ENCODE peak calls at places on chromosomes 11 and 22, in eight cellular contexts. One of them, this sample, is unnamed.

GRCh38 chr11:8093931-8094575 is 13.0 kb downstream of the TUB start:
- DNase-seq in DMS79 treated with DMSO at 0.1 percent for 48 hours: no peak
- DNase-seq in activated CD4-positive, alpha-beta T cell treated with anti-CD3 and anti-CD28 coated beads for 24 hours: no peak
- DNase-seq in lower lobe of right lung: no peak
- DNase-seq in cardiac septum: peak
- DNase-seq in iPS DF 6.9: no peak
- DNase-seq in stimulated activated CD4-positive, alpha-beta T cell treated with anti-CD3 and anti-CD28 coated beads, TNF-alpha, amount 100 ng/mL, for 24 hours: no peak
- DNase-seq in OCI-M1: no peak
- DNase-seq in this sample: no peak

GRCh38 chr11:11975201-11976092 is 33.0 kb downstream of the DKK3 start:
- DNase-seq in cardiac septum: peak
- DNase-seq in iPS DF 6.9: no peak
- DNase-seq in stimulated activated CD4-positive, alpha-beta T cell treated with anti-CD3 and anti-CD28 coated beads, TNF-alpha, amount 100 ng/mL, for 24 hours: no peak
- DNase-seq in lower lobe of right lung: no peak
- DNase-seq in DMS79 treated with DMSO at 0.1 percent for 48 hours: no peak
- DNase-seq in OCI-M1: no peak
- DNase-seq in activated CD4-positive, alpha-beta T cell treated with anti-CD3 and anti-CD28 coated beads for 24 hours: no peak
- DNase-seq in this sample: no peak

GRCh38 chr11:119484741-119485605 is 62.0 kb upstream of the THY1 start:
- DNase-seq in iPS DF 6.9: no peak
- DNase-seq in cardiac septum: peak
- DNase-seq in DMS79 treated with DMSO at 0.1 percent for 48 hours: no peak
- DNase-seq in stimulated activated CD4-positive, alpha-beta T cell treated with anti-CD3 and anti-CD28 coated beads, TNF-alpha, amount 100 ng/mL, for 24 hours: no peak
- DNase-seq in OCI-M1: no peak
- DNase-seq in activated CD4-positive, alpha-beta T cell treated with anti-CD3 and anti-CD28 coated beads for 24 hours: no peak
- DNase-seq in lower lobe of right lung: no peak
- DNase-seq in this sample: no peak

GRCh38 chr11:17077240-17077519 is 287 bp downstream of the RPS13 start:
- DNase-seq in OCI-M1: no peak
- DNase-seq in DMS79 treated with DMSO at 0.1 percent for 48 hours: no peak
- DNase-seq in activated CD4-positive, alpha-beta T cell treated with anti-CD3 and anti-CD28 coated beads for 24 hours: no peak
- DNase-seq in iPS DF 6.9: no peak
- DNase-seq in lower lobe of right lung: no peak
- DNase-seq in cardiac septum: no peak
- DNase-seq in stimulated activated CD4-positive, alpha-beta T cell treated with anti-CD3 and anti-CD28 coated beads, TNF-alpha, amount 100 ng/mL, for 24 hours: no peak
- DNase-seq in this sample: no peak

GRCh38 chr22:44658371-44658953 is 43.5 kb upstream of the PRR5 start:
- DNase-seq in iPS DF 6.9: no peak
- DNase-seq in cardiac septum: no peak
- DNase-seq in DMS79 treated with DMSO at 0.1 percent for 48 hours: no peak
- DNase-seq in activated CD4-positive, alpha-beta T cell treated with anti-CD3 and anti-CD28 coated beads for 24 hours: no peak
- DNase-seq in lower lobe of right lung: peak
- DNase-seq in OCI-M1: no peak
- DNase-seq in stimulated activated CD4-positive, alpha-beta T cell treated with anti-CD3 and anti-CD28 coated beads, TNF-alpha, amount 100 ng/mL, for 24 hours: no peak
- DNase-seq in this sample: peak

GRCh38 chr11:128379587-128380279 is 207.6 kb downstream of the ETS1 start:
- DNase-seq in activated CD4-positive, alpha-beta T cell treated with anti-CD3 and anti-CD28 coated beads for 24 hours: no peak
- DNase-seq in DMS79 treated with DMSO at 0.1 percent for 48 hours: no peak
- DNase-seq in OCI-M1: no peak
- DNase-seq in cardiac septum: no peak
- DNase-seq in iPS DF 6.9: no peak
- DNase-seq in stimulated activated CD4-positive, alpha-beta T cell treated with anti-CD3 and anti-CD28 coated beads, TNF-alpha, amount 100 ng/mL, for 24 hours: no peak
- DNase-seq in lower lobe of right lung: no peak
- DNase-seq in this sample: no peak

GRCh38 chr22:47328550-47329243 is 566.2 kb downstream of the TBC1D22A start:
- DNase-seq in cardiac septum: no peak
- DNase-seq in stimulated activated CD4-positive, alpha-beta T cell treated with anti-CD3 and anti-CD28 coated beads, TNF-alpha, amount 100 ng/mL, for 24 hours: no peak
- DNase-seq in activated CD4-positive, alpha-beta T cell treated with anti-CD3 and anti-CD28 coated beads for 24 hours: no peak
- DNase-seq in lower lobe of right lung: no peak
- DNase-seq in iPS DF 6.9: no peak
- DNase-seq in OCI-M1: peak
- DNase-seq in DMS79 treated with DMSO at 0.1 percent for 48 hours: no peak
- DNase-seq in this sample: no peak

GRCh38 chr11:94740083-94740974 is 27.8 kb upstream of the AMOTL1 start:
- DNase-seq in DMS79 treated with DMSO at 0.1 percent for 48 hours: peak
- DNase-seq in cardiac septum: no peak
- DNase-seq in stimulated activated CD4-positive, alpha-beta T cell treated with anti-CD3 and anti-CD28 coated beads, TNF-alpha, amount 100 ng/mL, for 24 hours: no peak
- DNase-seq in activated CD4-positive, alpha-beta T cell treated with anti-CD3 and anti-CD28 coated beads for 24 hours: no peak
- DNase-seq in iPS DF 6.9: no peak
- DNase-seq in lower lobe of right lung: peak
- DNase-seq in OCI-M1: no peak
- DNase-seq in this sample: peak

GRCh38 chr22:46754826-46755225 is 7.6 kb upstream of the TBC1D22A start:
- DNase-seq in activated CD4-positive, alpha-beta T cell treated with anti-CD3 and anti-CD28 coated beads for 24 hours: no peak
- DNase-seq in OCI-M1: no peak
- DNase-seq in cardiac septum: no peak
- DNase-seq in lower lobe of right lung: no peak
- DNase-seq in iPS DF 6.9: no peak
- DNase-seq in DMS79 treated with DMSO at 0.1 percent for 48 hours: no peak
- DNase-seq in stimulated activated CD4-positive, alpha-beta T cell treated with anti-CD3 and anti-CD28 coated beads, TNF-alpha, amount 100 ng/mL, for 24 hours: no peak
- DNase-seq in this sample: no peak

GRCh38 chr22:27723708-27724107 is 77.8 kb downstream of the MN1 start:
- DNase-seq in cardiac septum: peak
- DNase-seq in lower lobe of right lung: no peak
- DNase-seq in OCI-M1: peak
- DNase-seq in activated CD4-positive, alpha-beta T cell treated with anti-CD3 and anti-CD28 coated beads for 24 hours: no peak
- DNase-seq in iPS DF 6.9: no peak
- DNase-seq in stimulated activated CD4-positive, alpha-beta T cell treated with anti-CD3 and anti-CD28 coated beads, TNF-alpha, amount 100 ng/mL, for 24 hours: no peak
- DNase-seq in DMS79 treated with DMSO at 0.1 percent for 48 hours: no peak
- DNase-seq in this sample: no peak

GRCh38 chr11:82703796-82704195 is 29.9 kb downstream of the FAM181B start:
- DNase-seq in stimulated activated CD4-positive, alpha-beta T cell treated with anti-CD3 and anti-CD28 coated beads, TNF-alpha, amount 100 ng/mL, for 24 hours: no peak
- DNase-seq in cardiac septum: no peak
- DNase-seq in iPS DF 6.9: no peak
- DNase-seq in activated CD4-positive, alpha-beta T cell treated with anti-CD3 and anti-CD28 coated beads for 24 hours: no peak
- DNase-seq in lower lobe of right lung: no peak
- DNase-seq in OCI-M1: no peak
- DNase-seq in DMS79 treated with DMSO at 0.1 percent for 48 hours: no peak
- DNase-seq in this sample: no peak

GRCh38 chr22:22087854-22088657 is 105.5 kb upstream of the TOP3B start:
- DNase-seq in stimulated activated CD4-positive, alpha-beta T cell treated with anti-CD3 and anti-CD28 coated beads, TNF-alpha, amount 100 ng/mL, for 24 hours: no peak
- DNase-seq in iPS DF 6.9: no peak
- DNase-seq in DMS79 treated with DMSO at 0.1 percent for 48 hours: no peak
- DNase-seq in activated CD4-positive, alpha-beta T cell treated with anti-CD3 and anti-CD28 coated beads for 24 hours: no peak
- DNase-seq in cardiac septum: no peak
- DNase-seq in OCI-M1: no peak
- DNase-seq in lower lobe of right lung: no peak
- DNase-seq in this sample: no peak

GRCh38 chr11:2399488-2400068 is 972 bp upstream of the TSSC4 start:
- DNase-seq in cardiac septum: no peak
- DNase-seq in lower lobe of right lung: no peak
- DNase-seq in stimulated activated CD4-positive, alpha-beta T cell treated with anti-CD3 and anti-CD28 coated beads, TNF-alpha, amount 100 ng/mL, for 24 hours: no peak
- DNase-seq in iPS DF 6.9: no peak
- DNase-seq in activated CD4-positive, alpha-beta T cell treated with anti-CD3 and anti-CD28 coated beads for 24 hours: no peak
- DNase-seq in DMS79 treated with DMSO at 0.1 percent for 48 hours: no peak
- DNase-seq in OCI-M1: peak
- DNase-seq in this sample: no peak

GRCh38 chr11:128261011-128261421 is 326.3 kb downstream of the ETS1 start:
- DNase-seq in OCI-M1: no peak
- DNase-seq in activated CD4-positive, alpha-beta T cell treated with anti-CD3 and anti-CD28 coated beads for 24 hours: no peak
- DNase-seq in lower lobe of right lung: no peak
- DNase-seq in iPS DF 6.9: no peak
- DNase-seq in DMS79 treated with DMSO at 0.1 percent for 48 hours: no peak
- DNase-seq in cardiac septum: no peak
- DNase-seq in stimulated activated CD4-positive, alpha-beta T cell treated with anti-CD3 and anti-CD28 coated beads, TNF-alpha, amount 100 ng/mL, for 24 hours: no peak
- DNase-seq in this sample: no peak

GRCh38 chr22:47164514-47165337 is 402.3 kb downstream of the TBC1D22A start:
- DNase-seq in iPS DF 6.9: no peak
- DNase-seq in lower lobe of right lung: peak
- DNase-seq in stimulated activated CD4-positive, alpha-beta T cell treated with anti-CD3 and anti-CD28 coated beads, TNF-alpha, amount 100 ng/mL, for 24 hours: no peak
- DNase-seq in DMS79 treated with DMSO at 0.1 percent for 48 hours: no peak
- DNase-seq in cardiac septum: peak
- DNase-seq in OCI-M1: no peak
- DNase-seq in activated CD4-positive, alpha-beta T cell treated with anti-CD3 and anti-CD28 coated beads for 24 hours: no peak
- DNase-seq in this sample: no peak

GRCh38 chr11:70881948-70882715 is 370.2 kb downstream of the SHANK2 start:
- DNase-seq in iPS DF 6.9: no peak
- DNase-seq in stimulated activated CD4-positive, alpha-beta T cell treated with anti-CD3 and anti-CD28 coated beads, TNF-alpha, amount 100 ng/mL, for 24 hours: no peak
- DNase-seq in DMS79 treated with DMSO at 0.1 percent for 48 hours: no peak
- DNase-seq in OCI-M1: no peak
- DNase-seq in cardiac septum: no peak
- DNase-seq in lower lobe of right lung: no peak
- DNase-seq in activated CD4-positive, alpha-beta T cell treated with anti-CD3 and anti-CD28 coated beads for 24 hours: no peak
- DNase-seq in this sample: no peak

GRCh38 chr22:27088026-27088425 is 430.6 kb downstream of the MIAT start:
- DNase-seq in lower lobe of right lung: no peak
- DNase-seq in stimulated activated CD4-positive, alpha-beta T cell treated with anti-CD3 and anti-CD28 coated beads, TNF-alpha, amount 100 ng/mL, for 24 hours: no peak
- DNase-seq in iPS DF 6.9: no peak
- DNase-seq in OCI-M1: no peak
- DNase-seq in activated CD4-positive, alpha-beta T cell treated with anti-CD3 and anti-CD28 coated beads for 24 hours: no peak
- DNase-seq in DMS79 treated with DMSO at 0.1 percent for 48 hours: no peak
- DNase-seq in cardiac septum: no peak
- DNase-seq in this sample: no peak

GRCh38 chr11:67057410-67057757 is 737 bp downstream of the RHOD start:
- DNase-seq in DMS79 treated with DMSO at 0.1 percent for 48 hours: no peak
- DNase-seq in iPS DF 6.9: no peak
- DNase-seq in stimulated activated CD4-positive, alpha-beta T cell treated with anti-CD3 and anti-CD28 coated beads, TNF-alpha, amount 100 ng/mL, for 24 hours: no peak
- DNase-seq in cardiac septum: no peak
- DNase-seq in lower lobe of right lung: no peak
- DNase-seq in OCI-M1: no peak
- DNase-seq in activated CD4-positive, alpha-beta T cell treated with anti-CD3 and anti-CD28 coated beads for 24 hours: no peak
- DNase-seq in this sample: no peak

GRCh38 chr11:112042161-112042960 is 17.2 kb downstream of the DLAT start:
- DNase-seq in stimulated activated CD4-positive, alpha-beta T cell treated with anti-CD3 and anti-CD28 coated beads, TNF-alpha, amount 100 ng/mL, for 24 hours: no peak
- DNase-seq in OCI-M1: peak
- DNase-seq in lower lobe of right lung: no peak
- DNase-seq in iPS DF 6.9: no peak
- DNase-seq in activated CD4-positive, alpha-beta T cell treated with anti-CD3 and anti-CD28 coated beads for 24 hours: no peak
- DNase-seq in DMS79 treated with DMSO at 0.1 percent for 48 hours: no peak
- DNase-seq in cardiac septum: no peak
- DNase-seq in this sample: no peak

GRCh38 chr11:59611570-59612565 is 3.7 kb downstream of the OSBP start:
- DNase-seq in cardiac septum: no peak
- DNase-seq in DMS79 treated with DMSO at 0.1 percent for 48 hours: peak
- DNase-seq in lower lobe of right lung: no peak
- DNase-seq in iPS DF 6.9: no peak
- DNase-seq in activated CD4-positive, alpha-beta T cell treated with anti-CD3 and anti-CD28 coated beads for 24 hours: no peak
- DNase-seq in stimulated activated CD4-positive, alpha-beta T cell treated with anti-CD3 and anti-CD28 coated beads, TNF-alpha, amount 100 ng/mL, for 24 hours: no peak
- DNase-seq in OCI-M1: no peak
- DNase-seq in this sample: no peak

GRCh38 chr22:50408311-50408710 is 65.2 kb downstream of the PPP6R2 start:
- DNase-seq in iPS DF 6.9: no peak
- DNase-seq in DMS79 treated with DMSO at 0.1 percent for 48 hours: no peak
- DNase-seq in stimulated activated CD4-positive, alpha-beta T cell treated with anti-CD3 and anti-CD28 coated beads, TNF-alpha, amount 100 ng/mL, for 24 hours: no peak
- DNase-seq in lower lobe of right lung: no peak
- DNase-seq in activated CD4-positive, alpha-beta T cell treated with anti-CD3 and anti-CD28 coated beads for 24 hours: no peak
- DNase-seq in cardiac septum: no peak
- DNase-seq in OCI-M1: no peak
- DNase-seq in this sample: no peak

GRCh38 chr11:84866922-84867321 is 760.2 kb downstream of the DLG2 start:
- DNase-seq in iPS DF 6.9: no peak
- DNase-seq in stimulated activated CD4-positive, alpha-beta T cell treated with anti-CD3 and anti-CD28 coated beads, TNF-alpha, amount 100 ng/mL, for 24 hours: no peak
- DNase-seq in activated CD4-positive, alpha-beta T cell treated with anti-CD3 and anti-CD28 coated beads for 24 hours: no peak
- DNase-seq in lower lobe of right lung: no peak
- DNase-seq in cardiac septum: no peak
- DNase-seq in OCI-M1: no peak
- DNase-seq in DMS79 treated with DMSO at 0.1 percent for 48 hours: no peak
- DNase-seq in this sample: no peak

GRCh38 chr11:27610287-27610686 is 90.0 kb downstream of the BDNF start:
- DNase-seq in cardiac septum: no peak
- DNase-seq in iPS DF 6.9: no peak
- DNase-seq in stimulated activated CD4-positive, alpha-beta T cell treated with anti-CD3 and anti-CD28 coated beads, TNF-alpha, amount 100 ng/mL, for 24 hours: no peak
- DNase-seq in DMS79 treated with DMSO at 0.1 percent for 48 hours: no peak
- DNase-seq in lower lobe of right lung: no peak
- DNase-seq in OCI-M1: no peak
- DNase-seq in activated CD4-positive, alpha-beta T cell treated with anti-CD3 and anti-CD28 coated beads for 24 hours: no peak
- DNase-seq in this sample: no peak

GRCh38 chr11:68673291-68673930 is 10.9 kb upstream of the GAL start:
- DNase-seq in DMS79 treated with DMSO at 0.1 percent for 48 hours: peak
- DNase-seq in cardiac septum: no peak
- DNase-seq in OCI-M1: peak
- DNase-seq in stimulated activated CD4-positive, alpha-beta T cell treated with anti-CD3 and anti-CD28 coated beads, TNF-alpha, amount 100 ng/mL, for 24 hours: no peak
- DNase-seq in lower lobe of right lung: no peak
- DNase-seq in activated CD4-positive, alpha-beta T cell treated with anti-CD3 and anti-CD28 coated beads for 24 hours: no peak
- DNase-seq in iPS DF 6.9: no peak
- DNase-seq in this sample: no peak

GRCh38 chr22:28299760-28300159 is 379.9 kb downstream of the TTC28 start:
- DNase-seq in activated CD4-positive, alpha-beta T cell treated with anti-CD3 and anti-CD28 coated beads for 24 hours: no peak
- DNase-seq in DMS79 treated with DMSO at 0.1 percent for 48 hours: no peak
- DNase-seq in iPS DF 6.9: no peak
- DNase-seq in cardiac septum: no peak
- DNase-seq in OCI-M1: no peak
- DNase-seq in lower lobe of right lung: no peak
- DNase-seq in stimulated activated CD4-positive, alpha-beta T cell treated with anti-CD3 and anti-CD28 coated beads, TNF-alpha, amount 100 ng/mL, for 24 hours: no peak
- DNase-seq in this sample: no peak

GRCh38 chr11:95520765-95521542 is 268.6 kb downstream of the FAM76B start:
- DNase-seq in cardiac septum: no peak
- DNase-seq in DMS79 treated with DMSO at 0.1 percent for 48 hours: peak
- DNase-seq in activated CD4-positive, alpha-beta T cell treated with anti-CD3 and anti-CD28 coated beads for 24 hours: no peak
- DNase-seq in iPS DF 6.9: no peak
- DNase-seq in OCI-M1: no peak
- DNase-seq in stimulated activated CD4-positive, alpha-beta T cell treated with anti-CD3 and anti-CD28 coated beads, TNF-alpha, amount 100 ng/mL, for 24 hours: no peak
- DNase-seq in lower lobe of right lung: no peak
- DNase-seq in this sample: no peak

GRCh38 chr11:6603287-6604080 is at the start of the genes ILK and RRP8:
- DNase-seq in activated CD4-positive, alpha-beta T cell treated with anti-CD3 and anti-CD28 coated beads for 24 hours: peak
- DNase-seq in OCI-M1: peak
- DNase-seq in DMS79 treated with DMSO at 0.1 percent for 48 hours: peak
- DNase-seq in iPS DF 6.9: no peak
- DNase-seq in stimulated activated CD4-positive, alpha-beta T cell treated with anti-CD3 and anti-CD28 coated beads, TNF-alpha, amount 100 ng/mL, for 24 hours: peak
- DNase-seq in lower lobe of right lung: peak
- DNase-seq in cardiac septum: peak
- DNase-seq in this sample: peak

GRCh38 chr11:5922749-5923426 is 19.2 kb upstream of the OR56A3 start:
- DNase-seq in iPS DF 6.9: no peak
- DNase-seq in cardiac septum: no peak
- DNase-seq in OCI-M1: peak
- DNase-seq in lower lobe of right lung: no peak
- DNase-seq in activated CD4-positive, alpha-beta T cell treated with anti-CD3 and anti-CD28 coated beads for 24 hours: peak
- DNase-seq in DMS79 treated with DMSO at 0.1 percent for 48 hours: no peak
- DNase-seq in stimulated activated CD4-positive, alpha-beta T cell treated with anti-CD3 and anti-CD28 coated beads, TNF-alpha, amount 100 ng/mL, for 24 hours: no peak
- DNase-seq in this sample: no peak

GRCh38 chr11:72037554-72038311 is 39.0 kb downstream of the IL18BP start:
- DNase-seq in activated CD4-positive, alpha-beta T cell treated with anti-CD3 and anti-CD28 coated beads for 24 hours: no peak
- DNase-seq in stimulated activated CD4-positive, alpha-beta T cell treated with anti-CD3 and anti-CD28 coated beads, TNF-alpha, amount 100 ng/mL, for 24 hours: no peak
- DNase-seq in iPS DF 6.9: no peak
- DNase-seq in OCI-M1: no peak
- DNase-seq in cardiac septum: no peak
- DNase-seq in DMS79 treated with DMSO at 0.1 percent for 48 hours: peak
- DNase-seq in lower lobe of right lung: no peak
- DNase-seq in this sample: no peak

GRCh38 chr22:17929909-17930308 is 94.5 kb downstream of the MICAL3 start:
- DNase-seq in lower lobe of right lung: no peak
- DNase-seq in stimulated activated CD4-positive, alpha-beta T cell treated with anti-CD3 and anti-CD28 coated beads, TNF-alpha, amount 100 ng/mL, for 24 hours: no peak
- DNase-seq in iPS DF 6.9: no peak
- DNase-seq in DMS79 treated with DMSO at 0.1 percent for 48 hours: no peak
- DNase-seq in cardiac septum: no peak
- DNase-seq in activated CD4-positive, alpha-beta T cell treated with anti-CD3 and anti-CD28 coated beads for 24 hours: no peak
- DNase-seq in OCI-M1: no peak
- DNase-seq in this sample: no peak

GRCh38 chr11:11701070-11701469 is 79.3 kb upstream of the GALNT18 start:
- DNase-seq in iPS DF 6.9: no peak
- DNase-seq in stimulated activated CD4-positive, alpha-beta T cell treated with anti-CD3 and anti-CD28 coated beads, TNF-alpha, amount 100 ng/mL, for 24 hours: no peak
- DNase-seq in DMS79 treated with DMSO at 0.1 percent for 48 hours: no peak
- DNase-seq in cardiac septum: no peak
- DNase-seq in lower lobe of right lung: no peak
- DNase-seq in activated CD4-positive, alpha-beta T cell treated with anti-CD3 and anti-CD28 coated beads for 24 hours: no peak
- DNase-seq in OCI-M1: no peak
- DNase-seq in this sample: no peak

GRCh38 chr11:122524532-122524882 is 131.0 kb upstream of the UBASH3B start:
- DNase-seq in lower lobe of right lung: no peak
- DNase-seq in iPS DF 6.9: peak
- DNase-seq in activated CD4-positive, alpha-beta T cell treated with anti-CD3 and anti-CD28 coated beads for 24 hours: no peak
- DNase-seq in stimulated activated CD4-positive, alpha-beta T cell treated with anti-CD3 and anti-CD28 coated beads, TNF-alpha, amount 100 ng/mL, for 24 hours: no peak
- DNase-seq in OCI-M1: no peak
- DNase-seq in DMS79 treated with DMSO at 0.1 percent for 48 hours: no peak
- DNase-seq in cardiac septum: no peak
- DNase-seq in this sample: no peak

GRCh38 chr22:47107431-47107830 is 345.0 kb downstream of the TBC1D22A start:
- DNase-seq in cardiac septum: no peak
- DNase-seq in iPS DF 6.9: no peak
- DNase-seq in DMS79 treated with DMSO at 0.1 percent for 48 hours: no peak
- DNase-seq in stimulated activated CD4-positive, alpha-beta T cell treated with anti-CD3 and anti-CD28 coated beads, TNF-alpha, amount 100 ng/mL, for 24 hours: no peak
- DNase-seq in lower lobe of right lung: no peak
- DNase-seq in activated CD4-positive, alpha-beta T cell treated with anti-CD3 and anti-CD28 coated beads for 24 hours: no peak
- DNase-seq in OCI-M1: peak
- DNase-seq in this sample: no peak

GRCh38 chr22:47976219-47976618 is 1213.8 kb downstream of the TBC1D22A start:
- DNase-seq in iPS DF 6.9: no peak
- DNase-seq in activated CD4-positive, alpha-beta T cell treated with anti-CD3 and anti-CD28 coated beads for 24 hours: no peak
- DNase-seq in DMS79 treated with DMSO at 0.1 percent for 48 hours: no peak
- DNase-seq in cardiac septum: no peak
- DNase-seq in stimulated activated CD4-positive, alpha-beta T cell treated with anti-CD3 and anti-CD28 coated beads, TNF-alpha, amount 100 ng/mL, for 24 hours: no peak
- DNase-seq in OCI-M1: no peak
- DNase-seq in lower lobe of right lung: no peak
- DNase-seq in this sample: no peak